ENCODE peak calls at places on chromosomes 16 and 17, in six cellular contexts. R is stimulated activated CD4-positive, alpha-beta T cell treated with anti-CD3 and anti-CD28 coated beads, Interleukin-2, amount 100 ng/mL, for 48 hours; L is left ventricle myocardium inferior; N is NCI-H510A treated with DMSO at 0.1 percent for 48 hours; Y is AG09319; W is NCI-H1092. K is an unnamed sample.

GRCh38 chr17:62968445-62968923 is 2.4 kb downstream of the TANC2 start:
- DNase-seq in W (peak), Y (peak), L (no peak), N (peak), R (peak), K (peak)

GRCh38 chr16:28524544-28525179 is 14.1 kb downstream of the NUPR1 start:
- DNase-seq in Y (no peak), N (no peak), L (no peak), W (no peak), R (no peak), K (no peak)

GRCh38 chr17:3755335-3756030 is 31.8 kb downstream of the HASPIN start:
- DNase-seq in R (no peak), Y (no peak), N (no peak), W (no peak), L (no peak), K (peak)

GRCh38 chr17:30304778-30305177 is 13.0 kb upstream of the BLMH start:
- DNase-seq in L (no peak), Y (no peak), W (no peak), N (no peak), R (no peak), K (no peak)

GRCh38 chr17:15398291-15398690 is 56.9 kb upstream of the TEKT3 start:
- DNase-seq in L (no peak), R (no peak), N (no peak), Y (no peak), W (peak), K (no peak)

GRCh38 chr17:42365136-42365535 is 23.1 kb downstream of the STAT3 start:
- DNase-seq in L (no peak), W (no peak), N (no peak), R (no peak), Y (no peak), K (no peak)

GRCh38 chr16:52871481-52871880 is 181.2 kb downstream of the CHD9NB start:
- DNase-seq in R (no peak), N (no peak), W (no peak), Y (no peak), L (no peak), K (no peak)

GRCh38 chr17:5364156-5364555 is 55.3 kb downstream of the NUP88 start:
- DNase-seq in N (no peak), W (no peak), Y (peak), L (no peak), R (no peak), K (no peak)

GRCh38 chr16:24950275-24950674 is 64.9 kb downstream of the ARHGAP17 start:
- DNase-seq in Y (peak), W (no peak), L (no peak), N (no peak), R (no peak), K (no peak)

GRCh38 chr17:78541488-78542237 is 35.5 kb downstream of the DNAH17 start:
- DNase-seq in L (no peak), N (no peak), W (no peak), Y (no peak), R (no peak), K (no peak)

GRCh38 chr16:68526143-68526781 is 12.8 kb upstream of the ZFP90 start:
- DNase-seq in R (no peak), W (no peak), N (no peak), Y (no peak), L (no peak), K (peak)

GRCh38 chr17:13513039-13513405 is 88.7 kb downstream of the HS3ST3A1 start:
- DNase-seq in R (no peak), L (no peak), Y (no peak), N (no peak), W (no peak), K (no peak)

GRCh38 chr17:76161619-76162222 is 20.7 kb upstream of the FOXJ1 start:
- DNase-seq in W (no peak), L (no peak), Y (no peak), N (no peak), R (no peak), K (no peak)

GRCh38 chr17:29495011-29495410 is 71.8 kb downstream of the ABHD15 start:
- DNase-seq in R (no peak), L (no peak), W (no peak), N (no peak), Y (no peak), K (no peak)

GRCh38 chr17:82816358-82816757 is 23.5 kb downstream of the ZNF750 start:
- DNase-seq in R (no peak), N (no peak), W (no peak), L (no peak), Y (no peak), K (no peak)

GRCh38 chr17:72063756-72064461 is 56.9 kb upstream of the SOX9 start:
- DNase-seq in L (no peak), R (no peak), Y (no peak), W (no peak), N (peak), K (no peak)

GRCh38 chr17:80850109-80850508 is 141.5 kb upstream of the CHMP6 start:
- DNase-seq in N (no peak), L (no peak), Y (no peak), R (no peak), W (no peak), K (no peak)

GRCh38 chr16:397736-398332 is 835 bp downstream of the NME4 start:
- DNase-seq in R (no peak), N (no peak), L (peak), Y (peak), W (peak), K (peak)

GRCh38 chr17:38464723-38465419 is 36.6 kb downstream of the ARHGAP23 start:
- DNase-seq in L (peak), N (peak), R (no peak), Y (peak), W (no peak), K (peak)